ENCODE peak calls at places on chromosomes 2 and 18, in ten cellular contexts. O is AML-193; C is activated CD8-positive, alpha-beta memory T cell treated with anti-CD3 and anti-CD28 coated beads for 1 hour; L is activated T-helper 1 cell treated with anti-CD3 and anti-CD28 coated beads, Interleukin-2, amount 50 U/mL, for 16 hours; P is germinal center; U is Jurkat, Clone E6-1; I is naive thymus-derived CD4-positive, alpha-beta T cell; J is Daoy; A is tibial artery; M is uterus. Y is an unnamed sample.

GRCh38 chr18:11992096-11992785 is 10.9 kb downstream of the IMPA2 start:
- DNase-seq in U (no peak), A (peak), O (no peak), M (no peak), I (no peak), P (no peak), C (no peak), L (no peak), J (no peak), Y (no peak)

GRCh38 chr18:13500891-13501887 is 225.2 kb downstream of the FAM210A start:
- DNase-seq in J (peak), A (peak), O (no peak), M (peak), I (no peak), U (no peak), P (no peak), C (no peak), L (no peak), Y (no peak)

GRCh38 chr2:112542974-112543760 is 902 bp downstream of the POLR1B start:
- DNase-seq in U (peak), A (no peak), J (peak), C (no peak), O (no peak), P (peak), M (no peak), L (no peak), I (no peak), Y (peak)

GRCh38 chr2:114160263-114161001 is 270.5 kb downstream of the ACTR3 start:
- DNase-seq in P (no peak), U (no peak), J (no peak), L (no peak), M (no peak), O (no peak), A (no peak), I (no peak), C (no peak), Y (no peak)

GRCh38 chr2:239688098-239688497 is 287.3 kb upstream of the HDAC4 start:
- DNase-seq in I (no peak), A (peak), U (peak), L (no peak), J (no peak), C (no peak), M (no peak), P (no peak), O (no peak), Y (no peak)

GRCh38 chr2:48566582-48566981 is 36.6 kb downstream of the STON1 start:
- DNase-seq in O (no peak), U (no peak), L (no peak), C (no peak), P (no peak), A (no peak), I (no peak), J (no peak), M (no peak), Y (no peak)

GRCh38 chr2:36741188-36741587 is 44.7 kb downstream of the VIT start:
- DNase-seq in I (no peak), L (no peak), C (no peak), A (no peak), M (no peak), O (no peak), P (no peak), J (no peak), U (peak), Y (no peak)

GRCh38 chr18:55585586-55586521 is 2.1 kb downstream of the TCF4 start:
- DNase-seq in J (no peak), L (no peak), U (no peak), M (peak), C (no peak), A (no peak), P (no peak), I (no peak), O (peak), Y (no peak)

GRCh38 chr18:21177742-21178305 is 64.2 kb upstream of the GREB1L start:
- DNase-seq in A (no peak), J (no peak), O (peak), U (no peak), C (no peak), P (no peak), M (no peak), I (no peak), L (no peak), Y (no peak)

GRCh38 chr2:191241418-191241817 is 3.8 kb upstream of the MYO1B start:
- DNase-seq in J (no peak), M (no peak), A (no peak), I (no peak), O (no peak), C (no peak), P (no peak), L (no peak), U (no peak), Y (no peak)